ENCODE peak calls at places on chromosomes 4 and X, in seven cellular contexts. N is NCI-H1930, Y is A172, H is ovary, M is iris pigment epithelial cell, X is occipital lobe, B is MCF 10A. J is an unnamed sample.

GRCh38 chrX:108297290-108297689 is 140.9 kb downstream of the COL4A6 start:
- DNase-seq in N (no peak), Y (no peak), H (no peak), M (no peak), X (no peak), B (no peak), J (no peak)

GRCh38 chr4:19455196-19455595 is 796.5 kb upstream of the SLIT2 start:
- DNase-seq in N (peak; percentile 19), Y (peak; percentile 13), H (no peak), M (no peak), X (no peak), B (no peak), J (no peak)

GRCh38 chr4:188707036-188707435 is 567.8 kb downstream of the TRIML1 start:
- DNase-seq in N (no peak), Y (no peak), H (no peak), M (peak; percentile 31), X (no peak), B (no peak), J (peak; percentile 25)

GRCh38 chr4:2771264-2771663 is 15.1 kb upstream of the TNIP2 start:
- DNase-seq in N (no peak), Y (no peak), H (no peak), M (no peak), X (no peak), B (no peak), J (no peak)

GRCh38 chr4:13821522-13821921 is 194.0 kb upstream of the BOD1L1 start:
- DNase-seq in N (no peak), Y (no peak), H (no peak), M (no peak), X (no peak), B (peak; percentile 6), J (no peak)

GRCh38 chr4:185859106-185859505 is 47.1 kb upstream of the SORBS2 start:
- DNase-seq in N (no peak), Y (peak; percentile 73), H (no peak), M (peak; percentile 65), X (no peak), B (no peak), J (peak; percentile 62)

GRCh38 chr4:114677346-114677979 is 78.9 kb downstream of the UGT8 start:
- DNase-seq in N (no peak), Y (no peak), H (no peak), M (no peak), X (no peak), B (no peak), J (no peak)

GRCh38 chrX:140918398-140919043 is 83.9 kb upstream of the SPANXB1 start:
- DNase-seq in N (peak; percentile 40), Y (peak; percentile 56), H (peak; percentile 13), M (peak; percentile 71), X (peak; percentile 1), B (peak; percentile 73), J (peak; percentile 81)

GRCh38 chr4:186832906-186833305 is 109.2 kb upstream of the FAT1 start:
- DNase-seq in N (no peak), Y (no peak), H (no peak), M (peak; percentile 70), X (no peak), B (no peak), J (peak; percentile 27)

GRCh38 chr4:183286590-183287308 is 33.3 kb downstream of the CLDN22 start:
- DNase-seq in N (no peak), Y (no peak), H (no peak), M (no peak), X (no peak), B (no peak), J (no peak)

GRCh38 chr4:150235795-150236385 is 157.6 kb downstream of the DCLK2 start:
- DNase-seq in N (no peak), Y (peak; percentile 71), H (no peak), M (peak; percentile 69), X (no peak), B (no peak), J (peak; percentile 59)

GRCh38 chrX:131693359-131693758 is 149.5 kb downstream of the OR13H1 start:
- DNase-seq in N (no peak), Y (no peak), H (no peak), M (no peak), X (no peak), B (no peak), J (no peak)

GRCh38 chr4:53805291-53805690 is 214.0 kb upstream of the LNX1 start:
- DNase-seq in N (no peak), Y (no peak), H (no peak), M (no peak), X (no peak), B (no peak), J (no peak)

GRCh38 chrX:1212532-1212931 is at the start of gene CRLF2:
- DNase-seq in N (no peak), Y (peak; percentile 64), H (no peak), M (no peak), X (no peak), B (peak; percentile 34), J (no peak)

GRCh38 chrX:109352121-109352556 is 129.7 kb downstream of the GUCY2F start:
- DNase-seq in N (no peak), Y (no peak), H (peak; percentile 23), M (peak; percentile 33), X (no peak), B (no peak), J (peak; percentile 67)

GRCh38 chr4:47662975-47663374 is 174.9 kb downstream of the CORIN start:
- DNase-seq in N (no peak), Y (no peak), H (no peak), M (no peak), X (no peak), B (peak; percentile 39), J (no peak)

GRCh38 chr4:804804-805203 is 21.1 kb downstream of the CPLX1 start:
- DNase-seq in N (no peak), Y (no peak), H (no peak), M (no peak), X (no peak), B (no peak), J (no peak)

GRCh38 chrX:41723821-41724220 is at the start of gene GPR82:
- DNase-seq in N (no peak), Y (no peak), H (no peak), M (no peak), X (no peak), B (no peak), J (no peak)

GRCh38 chr4:4866833-4867744 is 7.6 kb downstream of the MSX1 start:
- DNase-seq in N (peak; percentile 48), Y (no peak), H (no peak), M (no peak), X (no peak), B (no peak), J (no peak)

GRCh38 chr4:119652978-119653377 is 24.4 kb upstream of the PDE5A start:
- DNase-seq in N (no peak), Y (no peak), H (no peak), M (peak; percentile 92), X (no peak), B (no peak), J (no peak)

GRCh38 chrX:107429090-107429489 is 20.4 kb upstream of the FRMPD3 start:
- DNase-seq in N (peak; percentile 18), Y (peak; percentile 0), H (no peak), M (peak; percentile 14), X (no peak), B (peak; percentile 62), J (peak; percentile 47)

GRCh38 chrX:9865804-9866471 is 79.7 kb downstream of the SHROOM2 start:
- DNase-seq in N (no peak), Y (peak; percentile 68), H (no peak), M (peak; percentile 56), X (no peak), B (peak; percentile 79), J (peak; percentile 51)

GRCh38 chr4:123587983-123588494 is 191.4 kb downstream of the SPRY1 start:
- DNase-seq in N (peak; percentile 13), Y (peak; percentile 80), H (peak; percentile 29), M (peak; percentile 92), X (no peak), B (peak; percentile 89), J (peak; percentile 77)

GRCh38 chrX:54810532-54810931 is 3.0 kb downstream of the MAGED2 start:
- DNase-seq in N (no peak), Y (no peak), H (no peak), M (no peak), X (no peak), B (no peak), J (no peak)

GRCh38 chr4:3145251-3145908 is 70.9 kb downstream of the HTT start:
- DNase-seq in N (no peak), Y (no peak), H (no peak), M (peak; percentile 50), X (no peak), B (no peak), J (peak; percentile 13)

GRCh38 chr4:64250488-64250887 is 158.8 kb downstream of the TECRL start:
- DNase-seq in N (no peak), Y (no peak), H (no peak), M (no peak), X (no peak), B (no peak), J (no peak)

GRCh38 chr4:81398379-81398778 is 73.3 kb downstream of the RASGEF1B start:
- DNase-seq in N (no peak), Y (no peak), H (no peak), M (no peak), X (no peak), B (no peak), J (no peak)

GRCh38 chr4:174316546-174316945 is 32.8 kb downstream of the CEP44 start:
- DNase-seq in N (no peak), Y (peak; percentile 11), H (no peak), M (peak; percentile 13), X (no peak), B (no peak), J (no peak)

GRCh38 chr4:81165853-81166430 is 49.1 kb downstream of the PRKG2 start:
- DNase-seq in N (no peak), Y (no peak), H (no peak), M (peak; percentile 27), X (no peak), B (peak; percentile 33), J (peak; percentile 46)

GRCh38 chr4:127993150-127993549 is 27.9 kb downstream of the ABHD18 start:
- DNase-seq in N (no peak), Y (no peak), H (no peak), M (no peak), X (no peak), B (no peak), J (no peak)

J was measured in cardiac fibroblast.